ENCODE peak calls at places on chromosomes 7 and 10, in six cellular contexts. E, C, Q, J, T and N are unnamed samples.

GRCh38 chr10:66519616-66520015 is 406.2 kb upstream of the LRRTM3 start:
- DNase-seq in Q (no peak), C (no peak), J (no peak), E (no peak), T (no peak), N (no peak)

GRCh38 chr10:24247841-24248240 is 38.9 kb downstream of the KIAA1217 start:
- DNase-seq in Q (no peak), C (no peak), E (no peak), J (no peak), T (no peak), N (no peak)

GRCh38 chr7:81780914-81781693 is 11.3 kb upstream of the HGF start:
- DNase-seq in Q (no peak), C (no peak), J (no peak), E (no peak), T (no peak), N (no peak)

GRCh38 chr10:33098966-33099663 is 141.1 kb upstream of the ITGB1 start:
- DNase-seq in J (no peak), C (no peak), E (no peak), T (no peak), Q (no peak), N (no peak)

GRCh38 chr7:44646176-44646920 is 39.9 kb downstream of the OGDH start:
- DNase-seq in J (no peak), E (no peak), Q (no peak), T (no peak), C (no peak), N (no peak)

GRCh38 chr7:139798221-139798620 is 20.4 kb upstream of the HIPK2 start:
- DNase-seq in E (no peak), T (no peak), C (no peak), Q (peak), J (no peak), N (no peak)

GRCh38 chr7:79414910-79415309 is 38.6 kb downstream of the MAGI2 start:
- DNase-seq in Q (no peak), T (no peak), J (no peak), C (no peak), E (no peak), N (no peak)

GRCh38 chr7:28498636-28499035 is 86.3 kb downstream of the CREB5 start:
- DNase-seq in T (no peak), J (no peak), E (no peak), C (no peak), Q (no peak), N (no peak)

GRCh38 chr10:17682236-17682946 is 38.4 kb downstream of the STAM start:
- DNase-seq in C (no peak), Q (no peak), E (no peak), J (no peak), T (no peak), N (no peak)

GRCh38 chr10:14588084-14588937 is 186.4 kb downstream of the FAM107B start:
- DNase-seq in Q (no peak), C (peak), E (no peak), J (no peak), T (no peak), N (no peak)

GRCh38 chr7:84492565-84493034 is 298.0 kb upstream of the SEMA3A start:
- DNase-seq in J (peak), T (peak), E (no peak), Q (peak), C (no peak), N (peak)

GRCh38 chr7:88523645-88524044 is 217.0 kb upstream of the STEAP4 start:
- DNase-seq in J (no peak), Q (no peak), T (no peak), C (no peak), E (no peak), N (no peak)

GRCh38 chr7:107213193-107213788 is 44.5 kb downstream of the HBP1 start:
- DNase-seq in J (no peak), E (no peak), T (no peak), Q (no peak), C (no peak), N (no peak)

GRCh38 chr7:87154166-87154565 is 1.9 kb downstream of the DMTF1 start:
- DNase-seq in Q (no peak), C (no peak), E (no peak), J (no peak), T (no peak), N (no peak)

GRCh38 chr7:87110778-87111177 is 41.5 kb upstream of the DMTF1 start:
- DNase-seq in Q (no peak), E (no peak), J (no peak), T (no peak), C (peak), N (no peak)

GRCh38 chr10:74652664-74653063 is 173.7 kb upstream of the KAT6B start:
- DNase-seq in J (no peak), C (no peak), T (no peak), E (no peak), Q (no peak), N (no peak)

GRCh38 chr7:101166909-101167644 is 1.7 kb upstream of the VGF start:
- DNase-seq in J (no peak), E (no peak), T (no peak), C (no peak), Q (peak), N (peak)

GRCh38 chr7:86708334-86708733 is 64.6 kb downstream of the GRM3 start:
- DNase-seq in C (no peak), E (no peak), T (peak), Q (peak), J (no peak), N (no peak)

GRCh38 chr10:28431139-28431538 is 101.8 kb upstream of the WAC start:
- DNase-seq in J (no peak), T (no peak), C (no peak), Q (no peak), E (no peak), N (no peak)